ENCODE peak calls at places on chromosomes 4 and X, in nine cellular contexts. One of them, this sample, is unnamed.

GRCh38 chr4:57064120-57064519 is 46.1 kb downstream of the IGFBP7 start:
- DNase-seq in cardiac muscle cell: no peak
- DNase-seq in brain microvascular endothelial cell: no peak
- DNase-seq in body of pancreas: no peak
- DNase-seq in CD4-positive, alpha-beta T cell: no peak
- DNase-seq in right atrium auricular region: no peak
- DNase-seq in mesendoderm: no peak
- DNase-seq in heart left ventricle: no peak
- DNase-seq in HCT116: no peak
- DNase-seq in this sample: no peak

GRCh38 chrX:46676399-46677351 is 82.2 kb downstream of the SLC9A7 start:
- DNase-seq in HCT116: no peak
- DNase-seq in cardiac muscle cell: no peak
- DNase-seq in brain microvascular endothelial cell: no peak
- DNase-seq in body of pancreas: no peak
- DNase-seq in mesendoderm: no peak
- DNase-seq in heart left ventricle: no peak
- DNase-seq in right atrium auricular region: no peak
- DNase-seq in CD4-positive, alpha-beta T cell: no peak
- DNase-seq in this sample: no peak

GRCh38 chr4:52658671-52659015 is 458 bp downstream of the USP46 start:
- DNase-seq in body of pancreas: no peak
- DNase-seq in cardiac muscle cell: no peak
- DNase-seq in heart left ventricle: no peak
- DNase-seq in HCT116: no peak
- DNase-seq in brain microvascular endothelial cell: no peak
- DNase-seq in right atrium auricular region: no peak
- DNase-seq in CD4-positive, alpha-beta T cell: no peak
- DNase-seq in mesendoderm: peak; percentile 41
- DNase-seq in this sample: no peak

GRCh38 chrX:15911729-15912550 is 57.3 kb upstream of the AP1S2 start:
- DNase-seq in heart left ventricle: no peak
- DNase-seq in HCT116: no peak
- DNase-seq in mesendoderm: no peak
- DNase-seq in right atrium auricular region: no peak
- DNase-seq in CD4-positive, alpha-beta T cell: no peak
- DNase-seq in brain microvascular endothelial cell: no peak
- DNase-seq in body of pancreas: peak; percentile 33
- DNase-seq in cardiac muscle cell: peak; percentile 63
- DNase-seq in this sample: no peak

GRCh38 chr4:108861339-108861738 is 98.5 kb upstream of the ETNPPL start:
- DNase-seq in CD4-positive, alpha-beta T cell: no peak
- DNase-seq in mesendoderm: peak; percentile 48
- DNase-seq in heart left ventricle: no peak
- DNase-seq in right atrium auricular region: no peak
- DNase-seq in HCT116: no peak
- DNase-seq in brain microvascular endothelial cell: no peak
- DNase-seq in cardiac muscle cell: peak; percentile 34
- DNase-seq in body of pancreas: peak; percentile 11
- DNase-seq in this sample: no peak

GRCh38 chrX:128457674-128458073 is 405.5 kb upstream of the ACTRT1 start:
- DNase-seq in brain microvascular endothelial cell: no peak
- DNase-seq in cardiac muscle cell: no peak
- DNase-seq in mesendoderm: no peak
- DNase-seq in CD4-positive, alpha-beta T cell: no peak
- DNase-seq in HCT116: no peak
- DNase-seq in body of pancreas: no peak
- DNase-seq in heart left ventricle: no peak
- DNase-seq in right atrium auricular region: no peak
- DNase-seq in this sample: no peak

GRCh38 chr4:114036864-114037263 is 57.4 kb upstream of the ARSJ start:
- DNase-seq in right atrium auricular region: no peak
- DNase-seq in mesendoderm: no peak
- DNase-seq in CD4-positive, alpha-beta T cell: no peak
- DNase-seq in HCT116: no peak
- DNase-seq in brain microvascular endothelial cell: no peak
- DNase-seq in body of pancreas: no peak
- DNase-seq in cardiac muscle cell: no peak
- DNase-seq in heart left ventricle: no peak
- DNase-seq in this sample: no peak

GRCh38 chrX:21972721-21973120 is 32.2 kb downstream of the SMS start:
- DNase-seq in CD4-positive, alpha-beta T cell: peak; percentile 28
- DNase-seq in heart left ventricle: peak; percentile 55
- DNase-seq in right atrium auricular region: no peak
- DNase-seq in HCT116: no peak
- DNase-seq in mesendoderm: peak; percentile 62
- DNase-seq in brain microvascular endothelial cell: peak; percentile 80
- DNase-seq in cardiac muscle cell: peak; percentile 67
- DNase-seq in body of pancreas: no peak
- DNase-seq in this sample: no peak

GRCh38 chr4:10299601-10300000 is 157.6 kb downstream of the ZNF518B start:
- DNase-seq in right atrium auricular region: no peak
- DNase-seq in CD4-positive, alpha-beta T cell: no peak
- DNase-seq in heart left ventricle: no peak
- DNase-seq in brain microvascular endothelial cell: no peak
- DNase-seq in body of pancreas: no peak
- DNase-seq in cardiac muscle cell: no peak
- DNase-seq in mesendoderm: no peak
- DNase-seq in HCT116: no peak
- DNase-seq in this sample: no peak

GRCh38 chr4:498328-498919 is 532 bp downstream of the ZNF721 start:
- DNase-seq in mesendoderm: peak; percentile 45
- DNase-seq in HCT116: no peak
- DNase-seq in right atrium auricular region: no peak
- DNase-seq in CD4-positive, alpha-beta T cell: no peak
- DNase-seq in cardiac muscle cell: no peak
- DNase-seq in heart left ventricle: no peak
- DNase-seq in brain microvascular endothelial cell: no peak
- DNase-seq in body of pancreas: no peak
- DNase-seq in this sample: no peak

GRCh38 chr4:146643812-146644401 is 5.2 kb downstream of the POU4F2 start:
- DNase-seq in CD4-positive, alpha-beta T cell: no peak
- DNase-seq in cardiac muscle cell: peak; percentile 49
- DNase-seq in heart left ventricle: no peak
- DNase-seq in right atrium auricular region: no peak
- DNase-seq in brain microvascular endothelial cell: no peak
- DNase-seq in mesendoderm: peak; percentile 65
- DNase-seq in body of pancreas: no peak
- DNase-seq in HCT116: no peak
- DNase-seq in this sample: no peak

GRCh38 chrX:1099146-1099770 is 113.2 kb downstream of the CRLF2 start:
- DNase-seq in brain microvascular endothelial cell: no peak
- DNase-seq in cardiac muscle cell: no peak
- DNase-seq in body of pancreas: no peak
- DNase-seq in HCT116: no peak
- DNase-seq in heart left ventricle: no peak
- DNase-seq in mesendoderm: no peak
- DNase-seq in CD4-positive, alpha-beta T cell: no peak
- DNase-seq in right atrium auricular region: no peak
- DNase-seq in this sample: no peak

GRCh38 chr4:145881991-145882390 is 56.6 kb downstream of the ZNF827 start:
- DNase-seq in HCT116: no peak
- DNase-seq in right atrium auricular region: no peak
- DNase-seq in heart left ventricle: no peak
- DNase-seq in brain microvascular endothelial cell: no peak
- DNase-seq in cardiac muscle cell: no peak
- DNase-seq in CD4-positive, alpha-beta T cell: no peak
- DNase-seq in mesendoderm: no peak
- DNase-seq in body of pancreas: peak; percentile 88
- DNase-seq in this sample: peak; percentile 79

GRCh38 chr4:109701566-109702399 is 1.5 kb downstream of the CASP6 start:
- DNase-seq in brain microvascular endothelial cell: no peak
- DNase-seq in heart left ventricle: no peak
- DNase-seq in body of pancreas: peak; percentile 24
- DNase-seq in cardiac muscle cell: peak; percentile 13
- DNase-seq in right atrium auricular region: no peak
- DNase-seq in mesendoderm: peak; percentile 92
- DNase-seq in CD4-positive, alpha-beta T cell: no peak
- DNase-seq in HCT116: no peak
- DNase-seq in this sample: no peak

GRCh38 chr4:151226004-151226932 is 50.7 kb upstream of the PRSS48 start:
- DNase-seq in body of pancreas: no peak
- DNase-seq in heart left ventricle: no peak
- DNase-seq in mesendoderm: peak; percentile 22
- DNase-seq in right atrium auricular region: no peak
- DNase-seq in CD4-positive, alpha-beta T cell: no peak
- DNase-seq in cardiac muscle cell: peak; percentile 89
- DNase-seq in HCT116: peak; percentile 24
- DNase-seq in brain microvascular endothelial cell: peak; percentile 75
- DNase-seq in this sample: peak; percentile 29

GRCh38 chr4:26320159-26320452 is 708 bp upstream of the RBPJ start:
- DNase-seq in HCT116: no peak
- DNase-seq in body of pancreas: no peak
- DNase-seq in brain microvascular endothelial cell: no peak
- DNase-seq in right atrium auricular region: no peak
- DNase-seq in mesendoderm: peak; percentile 79
- DNase-seq in heart left ventricle: no peak
- DNase-seq in CD4-positive, alpha-beta T cell: no peak
- DNase-seq in cardiac muscle cell: peak; percentile 42
- DNase-seq in this sample: no peak

GRCh38 chr4:26321326-26322276 is 787 bp downstream of the RBPJ start:
- DNase-seq in CD4-positive, alpha-beta T cell: peak; percentile 24
- DNase-seq in cardiac muscle cell: peak; percentile 30
- DNase-seq in mesendoderm: peak; percentile 68
- DNase-seq in heart left ventricle: peak; percentile 36
- DNase-seq in HCT116: no peak
- DNase-seq in body of pancreas: no peak
- DNase-seq in right atrium auricular region: no peak
- DNase-seq in brain microvascular endothelial cell: no peak
- DNase-seq in this sample: no peak

GRCh38 chr4:26323807-26324206 is 3.0 kb downstream of the RBPJ start:
- DNase-seq in body of pancreas: no peak
- DNase-seq in cardiac muscle cell: peak; percentile 67
- DNase-seq in CD4-positive, alpha-beta T cell: no peak
- DNase-seq in brain microvascular endothelial cell: no peak
- DNase-seq in mesendoderm: no peak
- DNase-seq in HCT116: no peak
- DNase-seq in right atrium auricular region: no peak
- DNase-seq in heart left ventricle: no peak
- DNase-seq in this sample: no peak

GRCh38 chr4:26320453-26321325 is at the start of gene RBPJ:
- DNase-seq in body of pancreas: peak; percentile 95
- DNase-seq in cardiac muscle cell: peak; percentile 99
- DNase-seq in brain microvascular endothelial cell: peak; percentile 94
- DNase-seq in HCT116: peak; percentile 94
- DNase-seq in right atrium auricular region: peak; percentile 89
- DNase-seq in CD4-positive, alpha-beta T cell: peak; percentile 76
- DNase-seq in heart left ventricle: peak; percentile 94
- DNase-seq in mesendoderm: peak; percentile 99
- DNase-seq in this sample: peak; percentile 91

DNA sequence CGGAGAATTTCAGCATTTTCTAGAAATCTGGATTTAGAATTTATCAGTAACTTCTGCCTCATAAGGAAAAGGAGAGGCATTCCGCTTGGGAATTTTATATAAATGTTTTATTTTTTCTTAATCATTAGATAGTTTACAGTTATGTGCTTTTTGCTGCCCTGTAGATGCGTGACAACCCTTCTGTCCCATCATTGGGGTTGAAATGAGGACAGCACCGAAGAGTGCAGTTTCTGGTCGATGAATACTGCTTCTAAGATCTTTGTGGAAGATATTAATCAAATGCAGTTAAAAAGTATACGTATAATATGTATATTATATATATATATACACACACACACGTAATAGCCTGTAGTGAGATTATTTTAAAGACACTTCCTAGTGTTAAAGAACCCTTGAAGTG is 1.5 kb downstream of the RBPJ start:
- DNase-seq in brain microvascular endothelial cell: no peak
- DNase-seq in right atrium auricular region: no peak
- DNase-seq in heart left ventricle: no peak
- DNase-seq in cardiac muscle cell: no peak
- DNase-seq in body of pancreas: no peak
- DNase-seq in CD4-positive, alpha-beta T cell: no peak
- DNase-seq in HCT116: no peak
- DNase-seq in mesendoderm: no peak
- DNase-seq in this sample: no peak
- H3K27ac ChIP-seq in brain microvascular endothelial cell: peak overlapping the region; percentile 95
- H3K27ac ChIP-seq in right atrium auricular region: no peak overlapping the region
- H3K27ac ChIP-seq in heart left ventricle: peak overlapping the region; percentile 87
- H3K27ac ChIP-seq in cardiac muscle cell: peak overlapping the region; percentile 87
- H3K27ac ChIP-seq in body of pancreas: no peak overlapping the region
- H3K27ac ChIP-seq in CD4-positive, alpha-beta T cell: no peak overlapping the region
- H3K27ac ChIP-seq in HCT116: no peak overlapping the region
- H3K27ac ChIP-seq in mesendoderm: no peak overlapping the region
- H3K27ac ChIP-seq in this sample: no peak overlapping the region

DNA sequence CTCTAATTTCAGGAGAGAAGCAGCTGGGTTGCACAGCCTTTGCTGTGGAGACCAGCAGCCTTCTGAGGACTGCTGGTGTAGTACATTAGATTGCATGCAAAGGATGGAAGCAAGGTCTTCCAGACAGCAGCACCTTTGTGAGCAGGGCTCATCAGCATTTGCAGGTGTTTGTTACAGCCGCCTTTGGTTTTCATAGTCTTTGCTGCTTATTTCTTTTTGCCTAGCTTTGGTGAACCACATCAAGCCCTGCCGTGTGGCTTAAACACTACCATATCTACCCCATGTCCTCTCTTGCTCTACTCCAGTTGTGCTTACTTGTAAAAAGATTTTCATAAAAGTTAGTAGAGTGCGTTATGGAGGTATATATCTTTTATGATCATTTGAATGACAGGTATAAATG is 57.5 kb downstream of the MTM1 start:
- DNase-seq in body of pancreas: no peak
- DNase-seq in HCT116: no peak
- DNase-seq in right atrium auricular region: no peak
- DNase-seq in CD4-positive, alpha-beta T cell: no peak
- DNase-seq in cardiac muscle cell: no peak
- DNase-seq in mesendoderm: no peak
- DNase-seq in brain microvascular endothelial cell: no peak
- DNase-seq in heart left ventricle: no peak
- DNase-seq in this sample: no peak
- H3K27ac ChIP-seq in body of pancreas: no peak overlapping the region
- H3K27ac ChIP-seq in HCT116: no peak overlapping the region
- H3K27ac ChIP-seq in right atrium auricular region: no peak overlapping the region
- H3K27ac ChIP-seq in CD4-positive, alpha-beta T cell: no peak overlapping the region
- H3K27ac ChIP-seq in cardiac muscle cell: no peak overlapping the region
- H3K27ac ChIP-seq in mesendoderm: no peak overlapping the region
- H3K27ac ChIP-seq in brain microvascular endothelial cell: no peak overlapping the region
- H3K27ac ChIP-seq in heart left ventricle: no peak overlapping the region
- H3K27ac ChIP-seq in this sample: no peak overlapping the region

GRCh38 chr4:158787718-158788441 is 19.1 kb downstream of the FNIP2 start:
- DNase-seq in cardiac muscle cell: no peak
- DNase-seq in HCT116: no peak
- DNase-seq in mesendoderm: no peak
- DNase-seq in heart left ventricle: no peak
- DNase-seq in brain microvascular endothelial cell: no peak
- DNase-seq in right atrium auricular region: no peak
- DNase-seq in CD4-positive, alpha-beta T cell: no peak
- DNase-seq in body of pancreas: no peak
- DNase-seq in this sample: no peak
- H3K27ac ChIP-seq in cardiac muscle cell: peak overlapping the region; percentile 26
- H3K27ac ChIP-seq in HCT116: no peak overlapping the region
- H3K27ac ChIP-seq in mesendoderm: no peak overlapping the region
- H3K27ac ChIP-seq in heart left ventricle: peak overlapping the region; percentile 67
- H3K27ac ChIP-seq in brain microvascular endothelial cell: no peak overlapping the region
- H3K27ac ChIP-seq in right atrium auricular region: peak overlapping the region; percentile 73
- H3K27ac ChIP-seq in CD4-positive, alpha-beta T cell: no peak overlapping the region
- H3K27ac ChIP-seq in body of pancreas: no peak overlapping the region
- H3K27ac ChIP-seq in this sample: no peak overlapping the region

DNA sequence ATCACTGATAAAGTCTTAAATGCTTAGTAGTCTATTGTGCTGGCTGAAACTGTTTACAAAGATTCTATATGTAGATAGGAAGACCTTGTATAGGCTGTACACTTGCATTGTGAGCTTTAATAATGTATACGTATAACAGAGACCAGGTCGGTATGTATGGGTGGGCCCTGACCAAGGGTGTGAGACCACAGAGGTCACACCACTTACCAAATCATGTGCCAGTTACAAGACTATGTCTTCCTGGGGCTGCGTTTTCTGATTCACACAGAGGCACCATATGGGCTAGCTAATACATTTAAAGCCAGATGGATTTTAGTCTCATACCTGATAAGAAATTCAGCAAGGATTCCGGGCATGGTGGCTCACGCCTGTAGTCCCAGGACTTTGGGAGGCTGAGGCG is 8.8 kb downstream of the DIAPH2 start:
- DNase-seq in mesendoderm: peak; percentile 43
- DNase-seq in CD4-positive, alpha-beta T cell: no peak
- DNase-seq in heart left ventricle: no peak
- DNase-seq in cardiac muscle cell: no peak
- DNase-seq in brain microvascular endothelial cell: no peak
- DNase-seq in HCT116: no peak
- DNase-seq in right atrium auricular region: no peak
- DNase-seq in body of pancreas: no peak
- DNase-seq in this sample: no peak
- H3K27ac ChIP-seq in mesendoderm: no peak overlapping the region
- H3K27ac ChIP-seq in CD4-positive, alpha-beta T cell: no peak overlapping the region
- H3K27ac ChIP-seq in heart left ventricle: no peak overlapping the region
- H3K27ac ChIP-seq in cardiac muscle cell: no peak overlapping the region
- H3K27ac ChIP-seq in brain microvascular endothelial cell: no peak overlapping the region
- H3K27ac ChIP-seq in HCT116: no peak overlapping the region
- H3K27ac ChIP-seq in right atrium auricular region: peak overlapping the region; percentile 1
- H3K27ac ChIP-seq in body of pancreas: no peak overlapping the region
- H3K27ac ChIP-seq in this sample: no peak overlapping the region

This sample was measured in epithelial cell of prostate.